ENCODE peak calls at places on chromosomes 13 and 19, in five cellular contexts. E is lower lobe of right lung; W is IMR-90; Z is activated CD8-positive, alpha-beta T cell treated with anti-CD3 and anti-CD28 coated beads for 36 hours; G is RWPE2. K is an unnamed sample.
A peak's percentile ranks its signal among the peaks of the same experiment; 100 is the strongest.

GRCh38 chr19:45076851-45077730 is 813 bp upstream of the ZNF296 start:
- ATAC-seq in E (no peak), W (no peak), Z (no peak), G (no peak), K (no peak)

GRCh38 chr13:21546372-21546771 is 57.6 kb downstream of the MICU2 start:
- ATAC-seq in E (no peak), W (no peak), Z (no peak), G (no peak), K (no peak)

GRCh38 chr19:4694211-4694987 is 24.3 kb upstream of the MYDGF start:
- ATAC-seq in E (no peak), W (peak; percentile 63), Z (no peak), G (peak; percentile 87), K (no peak)

GRCh38 chr19:6794817-6795431 is 22.4 kb downstream of the VAV1 start:
- ATAC-seq in E (no peak), W (no peak), Z (peak; percentile 43), G (no peak), K (no peak)

GRCh38 chr19:16594681-16595091 is 22.5 kb upstream of the SLC35E1 start:
- ATAC-seq in E (no peak), W (no peak), Z (peak; percentile 74), G (no peak), K (peak; percentile 79)

GRCh38 chr13:106568225-106569003 is 477 bp upstream of the ARGLU1 start:
- ATAC-seq in E (no peak), W (no peak), Z (peak; percentile 19), G (no peak), K (peak; percentile 30)

GRCh38 chr19:49749055-49749716 is 13.9 kb downstream of the TSKS start:
- ATAC-seq in E (no peak), W (peak; percentile 87), Z (peak; percentile 40), G (no peak), K (no peak)

GRCh38 chr13:48233886-48234488 is 981 bp downstream of the ITM2B start:
- ATAC-seq in E (no peak), W (no peak), Z (peak; percentile 8), G (no peak), K (peak; percentile 18)

GRCh38 chr13:77351326-77351725 is 24.4 kb upstream of the MYCBP2 start:
- ATAC-seq in E (peak; percentile 60), W (no peak), Z (no peak), G (no peak), K (no peak)

GRCh38 chr19:1873524-1874473 is 10.4 kb upstream of the KLF16 start:
- ATAC-seq in E (peak; percentile 2), W (no peak), Z (no peak), G (no peak), K (no peak)

GRCh38 chr19:14056069-14056666 is 5.7 kb downstream of the PALM3 start:
- ATAC-seq in E (no peak), W (no peak), Z (no peak), G (no peak), K (no peak)